ENCODE peak calls at places on chromosomes 13 and 19, in ten cellular contexts. P, H, L, K, R, B, D, N, X and Q are unnamed samples.

GRCh38 chr19:7427944-7428343 is 60.9 kb downstream of the PEX11G start:
- DNase-seq in B (no peak), R (no peak), X (no peak), K (no peak), N (no peak), D (no peak), P (no peak), H (no peak), L (no peak), Q (no peak)

GRCh38 chr19:17553256-17553655 is 2.2 kb upstream of the COLGALT1 start:
- DNase-seq in H (no peak), N (peak; percentile 81), P (peak; percentile 68), B (peak; percentile 67), L (peak; percentile 93), X (no peak), R (peak; percentile 7), K (peak; percentile 92), D (peak; percentile 51), Q (peak; percentile 88)

GRCh38 chr19:43545276-43545675 is 12.3 kb downstream of the ZNF575 start:
- DNase-seq in P (no peak), D (no peak), N (no peak), K (no peak), B (no peak), H (no peak), X (no peak), R (no peak), L (no peak), Q (no peak)

GRCh38 chr13:60655268-60655667 is 258.2 kb downstream of the TDRD3 start:
- DNase-seq in X (no peak), R (no peak), D (no peak), H (no peak), B (no peak), K (no peak), L (no peak), N (no peak), P (no peak), Q (no peak)

GRCh38 chr19:8377598-8377997 is 12.6 kb upstream of the RAB11B start:
- DNase-seq in N (no peak), K (no peak), H (no peak), D (no peak), B (no peak), X (no peak), P (no peak), R (no peak), L (no peak), Q (no peak)

GRCh38 chr13:48570225-48570828 is 37.4 kb upstream of the RCBTB2 start:
- DNase-seq in L (no peak), P (no peak), D (no peak), H (no peak), B (no peak), N (no peak), R (no peak), K (no peak), X (no peak), Q (no peak)

GRCh38 chr19:10424011-10424637 is 3.8 kb downstream of the PDE4A start:
- DNase-seq in H (peak; percentile 67), D (peak; percentile 77), B (peak; percentile 76), N (no peak), K (no peak), X (peak; percentile 95), L (peak; percentile 75), R (peak; percentile 54), P (peak; percentile 84), Q (peak; percentile 90)

GRCh38 chr19:18847516-18848463 is 16.0 kb downstream of the UPF1 start:
- DNase-seq in H (no peak), P (no peak), N (peak; percentile 89), X (no peak), D (no peak), L (no peak), K (no peak), R (no peak), B (no peak), Q (no peak)

GRCh38 chr19:408441-409005 is 424 bp downstream of the C2CD4C start:
- DNase-seq in P (peak; percentile 31), B (no peak), X (peak; percentile 48), R (no peak), D (no peak), N (no peak), H (no peak), L (no peak), K (no peak), Q (no peak)

GRCh38 chr19:49677232-49677881 is at the start of gene PRMT1:
- DNase-seq in D (no peak), X (peak; percentile 69), H (peak; percentile 70), N (no peak), L (no peak), K (no peak), P (peak; percentile 86), R (no peak), B (no peak), Q (no peak)

GRCh38 chr19:55679343-55680257 is 4.6 kb downstream of the EPN1 start:
- DNase-seq in H (no peak), R (no peak), B (no peak), P (no peak), K (no peak), X (no peak), L (no peak), D (no peak), N (no peak), Q (peak; percentile 76)

GRCh38 chr19:12796146-12797071 is 5.1 kb downstream of the JUNB start:
- DNase-seq in B (peak; percentile 74), K (no peak), R (peak; percentile 88), L (peak; percentile 78), P (peak; percentile 96), D (peak; percentile 75), N (no peak), H (peak; percentile 74), X (peak; percentile 82), Q (peak; percentile 71)

GRCh38 chr19:13097331-13098258 is 5.1 kb downstream of the LYL1 start:
- DNase-seq in D (no peak), K (no peak), H (peak; percentile 18), L (no peak), N (no peak), B (no peak), P (no peak), X (peak; percentile 32), R (no peak), Q (no peak)

GRCh38 chr19:41264581-41265375 is 606 bp downstream of the HNRNPUL1 start:
- DNase-seq in P (peak; percentile 74), R (peak; percentile 20), B (peak; percentile 19), X (peak; percentile 57), K (no peak), L (peak; percentile 61), H (no peak), D (peak; percentile 56), N (no peak), Q (no peak)

GRCh38 chr13:20197361-20197834 is 4.7 kb upstream of the GJB2 start:
- DNase-seq in X (no peak), R (peak; percentile 14), N (no peak), K (peak; percentile 27), P (peak; percentile 70), D (no peak), B (no peak), L (no peak), H (no peak), Q (peak; percentile 81)

GRCh38 chr19:54188224-54188871 is 1.0 kb downstream of the MBOAT7 start:
- DNase-seq in B (peak; percentile 51), X (no peak), K (no peak), H (no peak), R (no peak), L (no peak), D (peak; percentile 47), P (peak; percentile 42), N (no peak), Q (peak; percentile 63)

GRCh38 chr19:18167975-18168645 is 5.5 kb upstream of the IFI30 start:
- DNase-seq in K (no peak), L (no peak), B (no peak), D (no peak), X (peak; percentile 68), H (peak; percentile 63), P (peak; percentile 79), N (no peak), R (no peak), Q (no peak)

GRCh38 chr19:35294328-35294727 is 2.4 kb downstream of the MAG start:
- DNase-seq in R (no peak), N (no peak), B (no peak), D (no peak), K (no peak), P (peak; percentile 25), H (no peak), L (no peak), X (no peak), Q (no peak)

GRCh38 chr19:35458821-35459391 is 10.8 kb downstream of the FFAR2 start:
- DNase-seq in X (no peak), H (peak; percentile 34), N (no peak), P (no peak), B (no peak), K (no peak), R (no peak), L (no peak), D (no peak), Q (no peak)